ENCODE peak calls at places on chromosomes 6 and 20, in eight cellular contexts. S is HS-5; T is HCT116; W is iPS-NIHi11; E is GM13977; F is COR-L47; B is stimulated activated CD4-positive, alpha-beta T cell treated with anti-CD3 and anti-CD28 coated beads, Interleukin-12 subunit alpha, Interleukin-12 subunit beta, amount 100 ng/mL, for 24 hours; J is activated CD4-positive, alpha-beta T cell treated with anti-CD3 and anti-CD28 coated beads, Interleukin-2, amount 50 U/mL, for 1 hour. X is an unnamed sample.

GRCh38 chr20:54545959-54546358 is 70.6 kb downstream of the DOK5 start:
- DNase-seq in E (no peak), W (no peak), T (no peak), S (peak), F (no peak), J (no peak), B (no peak), X (no peak)

GRCh38 chr6:93059911-93060310 is 359.4 kb downstream of the EPHA7 start:
- DNase-seq in B (no peak), E (no peak), S (no peak), W (no peak), J (no peak), F (peak), T (no peak), X (no peak)

GRCh38 chr6:11778648-11779307 is at the start of gene ADTRP:
- DNase-seq in W (no peak), S (no peak), E (no peak), B (no peak), F (no peak), J (no peak), T (no peak), X (peak)

GRCh38 chr6:4133941-4134838 is 1.2 kb downstream of the ECI2 start:
- DNase-seq in F (peak), S (no peak), E (no peak), B (no peak), W (peak), J (peak), T (no peak), X (peak)

GRCh38 chr6:169019727-169020491 is 233.7 kb downstream of the THBS2 start:
- DNase-seq in T (no peak), F (no peak), E (no peak), J (no peak), B (no peak), S (no peak), W (peak), X (no peak)

GRCh38 chr20:4569882-4570281 is 151.8 kb upstream of the PRND start:
- DNase-seq in B (no peak), S (no peak), F (no peak), J (no peak), T (no peak), W (no peak), E (no peak), X (no peak)

GRCh38 chr20:59032713-59033059 is 551 bp upstream of the ATP5F1E start:
- DNase-seq in J (no peak), F (peak), B (no peak), W (peak), E (no peak), S (no peak), T (peak), X (no peak)

GRCh38 chr20:4102381-4102780 is 87.0 kb upstream of the RNF24 start:
- DNase-seq in E (no peak), J (no peak), S (no peak), T (no peak), B (no peak), F (no peak), W (no peak), X (no peak)

GRCh38 chr6:158213925-158214674 is 46.0 kb downstream of the GTF2H5 start:
- DNase-seq in S (no peak), J (peak), B (peak), W (peak), T (peak), F (peak), E (peak), X (peak)

GRCh38 chr6:34990971-34991560 is 102.0 kb downstream of the ANKS1A start:
- DNase-seq in E (no peak), F (no peak), S (no peak), W (no peak), B (no peak), T (no peak), J (no peak), X (no peak)

GRCh38 chr20:47115694-47116093 is 221.1 kb downstream of the EYA2 start:
- DNase-seq in J (no peak), W (no peak), B (no peak), T (no peak), S (no peak), F (no peak), E (no peak), X (no peak)

GRCh38 chr6:96304997-96305396 is 216.6 kb upstream of the UFL1 start:
- DNase-seq in T (no peak), J (no peak), W (no peak), F (no peak), B (no peak), S (peak), E (peak), X (no peak)

GRCh38 chr20:51452091-51452613 is 90.4 kb downstream of the NFATC2 start:
- DNase-seq in F (no peak), J (no peak), S (no peak), T (no peak), W (no peak), B (no peak), E (no peak), X (no peak)

GRCh38 chr6:152598858-152599537 is 38.2 kb downstream of the SYNE1 start:
- DNase-seq in E (no peak), B (no peak), T (no peak), J (no peak), S (no peak), F (no peak), W (no peak), X (no peak)

GRCh38 chr20:58246346-58246745 is 17.9 kb upstream of the ANKRD60 start:
- DNase-seq in S (no peak), B (no peak), T (no peak), E (no peak), J (no peak), F (no peak), W (peak), X (no peak)

GRCh38 chr20:31751126-31751525 is 12.0 kb downstream of the TPX2 start:
- DNase-seq in T (no peak), J (no peak), W (no peak), S (no peak), B (no peak), F (no peak), E (no peak), X (no peak)

GRCh38 chr6:153028963-153029362 is 26.5 kb upstream of the MTRF1L start:
- DNase-seq in S (no peak), J (no peak), E (no peak), T (no peak), F (no peak), B (no peak), W (no peak), X (no peak)